ENCODE peak calls at places on chromosomes 5 and 9, in nine cellular contexts. C, B, E, V, G, Y, J, N and S are unnamed samples.

GRCh38 chr5:139385061-139385889 is 2.2 kb upstream of the SLC23A1 start:
- DNase-seq in Y (no peak), B (peak), V (peak), G (no peak), J (no peak), N (no peak), C (peak), E (no peak), S (no peak)

GRCh38 chr9:127874301-127875216 is 2.9 kb downstream of the AK1 start:
- DNase-seq in Y (no peak), N (no peak), G (no peak), V (no peak), C (peak), B (no peak), J (peak), E (peak), S (no peak)

GRCh38 chr9:131500939-131501541 is 1.7 kb upstream of the POMT1 start:
- DNase-seq in E (no peak), C (no peak), V (no peak), N (no peak), G (no peak), J (no peak), B (no peak), Y (no peak), S (no peak)

GRCh38 chr9:79477955-79478751 is 93.6 kb upstream of the TLE4 start:
- DNase-seq in G (no peak), C (no peak), N (no peak), J (no peak), B (no peak), V (peak), Y (no peak), E (no peak), S (no peak)

GRCh38 chr9:134365791-134366222 is 39.6 kb downstream of the RXRA start:
- DNase-seq in J (peak), V (peak), E (peak), G (no peak), Y (peak), C (no peak), B (peak), N (peak), S (no peak)

GRCh38 chr5:142826741-142827492 is 56.7 kb downstream of the ARHGAP26 start:
- DNase-seq in V (no peak), N (peak), C (no peak), Y (no peak), B (no peak), G (peak), E (peak), J (no peak), S (peak)

GRCh38 chr9:35996358-35996970 is 38.5 kb upstream of the OR2S2 start:
- DNase-seq in Y (no peak), G (no peak), C (no peak), N (no peak), V (no peak), J (no peak), E (peak), B (no peak), S (no peak)

GRCh38 chr9:18705763-18706372 is 231.9 kb downstream of the ADAMTSL1 start:
- DNase-seq in Y (no peak), E (no peak), C (no peak), N (no peak), J (no peak), G (no peak), B (no peak), V (no peak), S (no peak)

GRCh38 chr5:54765327-54765726 is 220.1 kb downstream of the ESM1 start:
- DNase-seq in G (no peak), Y (no peak), E (no peak), J (no peak), C (no peak), V (no peak), N (no peak), B (no peak), S (no peak)

GRCh38 chr5:69414885-69415583 is at the start of gene MARVELD2:
- DNase-seq in C (peak), E (peak), G (peak), J (peak), B (no peak), Y (peak), V (peak), N (peak), S (peak)
- TF ChIP-seq CTCF in C (no peak), E (peak), G (peak), J (no peak), B (no peak), Y (peak), V (peak), N (no peak), S (no peak)

DNA sequence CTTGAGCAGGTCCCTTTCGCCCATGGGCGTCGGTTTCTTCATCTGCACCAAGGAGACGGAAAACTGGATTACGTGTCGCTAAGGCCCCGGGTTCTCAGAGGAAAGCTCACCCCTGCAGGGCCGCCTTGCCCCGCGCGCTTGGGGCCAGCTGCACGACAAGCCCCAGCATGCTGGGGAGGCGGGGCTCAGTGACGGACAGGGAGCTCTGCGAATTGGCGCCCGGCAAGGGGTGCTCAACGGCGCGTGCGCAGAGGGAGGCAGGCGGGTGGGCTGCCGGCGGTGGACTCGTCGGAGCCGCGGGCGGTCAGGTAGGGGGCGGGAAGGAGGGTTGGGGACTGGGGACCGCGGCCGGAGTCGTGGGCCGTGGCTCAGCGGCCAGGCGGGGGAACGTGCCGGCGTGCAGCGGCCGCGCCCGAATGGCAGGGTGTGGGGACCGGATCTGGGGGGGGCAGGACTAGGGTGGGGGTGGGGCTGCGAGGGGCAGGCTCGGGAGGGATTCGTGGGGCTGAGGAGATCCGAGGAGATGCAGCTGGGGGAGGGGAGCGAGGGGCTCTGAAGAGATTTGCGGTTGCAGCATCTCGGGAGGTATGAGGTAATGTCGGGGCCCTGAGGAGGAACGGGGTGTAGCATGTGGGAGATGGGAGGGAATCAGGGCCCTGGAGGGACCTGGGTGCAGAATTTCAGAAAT is at the start of gene TRIM32:
- DNase-seq in E (peak), J (peak), C (peak), B (peak), Y (peak), N (peak), V (peak), G (peak), S (peak)
- TF ChIP-seq POLR2A in E (peak), J (no peak), C (no peak), B (peak), Y (peak), N (no peak), V (peak), G (peak), S (peak)

GRCh38 chr9:89919171-89919681 is 314.4 kb downstream of the GADD45G start:
- DNase-seq in V (peak), N (peak), E (peak), Y (no peak), C (no peak), G (peak), B (no peak), J (no peak), S (peak)
- TF ChIP-seq CTCF in V (peak), N (no peak), E (peak), Y (no peak), C (peak), G (peak), B (peak), J (no peak), S (peak)

GRCh38 chr5:92676839-92677197 is 904.2 kb downstream of the NR2F1-AS1 start:
- DNase-seq in Y (no peak), J (no peak), B (no peak), C (no peak), N (no peak), E (no peak), V (no peak), G (no peak), S (no peak)

GRCh38 chr5:92676120-92676838 is 904.7 kb downstream of the NR2F1-AS1 start:
- DNase-seq in B (no peak), N (no peak), G (no peak), V (no peak), J (no peak), C (no peak), E (no peak), Y (no peak), S (no peak)

GRCh38 chr5:92674322-92674721 is 906.7 kb downstream of the NR2F1-AS1 start:
- DNase-seq in Y (no peak), E (no peak), B (no peak), C (no peak), G (no peak), N (no peak), V (no peak), J (no peak), S (no peak)

DNA sequence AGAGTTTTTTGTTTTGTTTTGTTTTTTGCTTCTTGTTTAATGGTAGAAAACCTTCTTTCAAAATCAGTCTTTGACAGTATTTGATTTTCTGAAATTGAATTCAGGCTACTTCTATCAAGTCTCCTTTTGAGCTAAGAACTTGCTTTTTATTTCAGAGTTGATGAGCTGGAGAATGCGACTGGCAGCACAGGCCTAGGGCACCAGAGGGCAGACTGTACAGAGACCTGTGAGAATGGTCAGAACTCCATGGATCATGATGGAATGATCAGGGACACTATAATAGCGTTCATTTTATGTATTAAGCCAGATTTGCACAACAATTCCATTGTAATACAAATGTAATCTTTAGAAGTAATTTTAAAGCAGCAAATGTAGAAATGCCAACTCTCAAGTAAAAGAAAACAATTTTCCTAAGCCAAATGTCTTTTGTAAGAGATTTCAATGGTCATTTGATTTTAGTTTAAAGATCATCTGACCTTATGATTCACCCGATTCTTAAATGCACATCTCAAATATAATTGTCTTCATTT is 902.4 kb downstream of the NR2F1-AS1 start:
- DNase-seq in C (no peak), B (no peak), N (no peak), V (no peak), G (peak), E (peak), J (no peak), Y (no peak), S (no peak)
- TF ChIP-seq POLR2A in C (no peak), B (no peak), N (no peak), V (no peak), G (no peak), E (no peak), J (no peak), Y (no peak), S (no peak)

GRCh38 chr5:18113724-18114123 is 479.5 kb downstream of the TAF11L14 start:
- DNase-seq in B (no peak), E (peak), Y (no peak), N (no peak), V (no peak), J (no peak), G (no peak), C (no peak), S (no peak)
- TF ChIP-seq CTCF in B (no peak), E (peak), Y (peak), N (no peak), V (no peak), J (no peak), G (no peak), C (no peak), S (no peak)

DNA sequence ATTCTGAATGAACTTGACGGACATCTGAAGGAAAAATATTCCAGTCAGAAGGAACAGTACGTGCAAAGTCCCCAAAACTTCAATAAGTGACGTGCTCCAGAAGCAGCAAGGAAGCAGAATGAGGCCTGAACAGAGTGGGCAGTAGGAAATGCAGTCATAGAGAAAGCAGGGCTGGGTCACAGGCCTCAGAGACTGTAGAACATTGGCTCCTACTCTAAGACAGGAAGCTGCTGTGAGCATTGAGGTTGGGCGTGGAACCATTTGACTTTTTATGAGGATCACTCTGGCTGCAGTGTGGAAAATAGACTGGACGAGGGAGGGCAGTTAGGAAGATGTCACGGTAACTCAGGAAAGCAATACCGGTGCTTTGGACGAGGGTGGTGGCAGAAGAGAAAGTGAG is 64.0 kb downstream of the DOCK8 start:
- DNase-seq in B (no peak), Y (no peak), G (no peak), C (no peak), N (no peak), V (peak), E (no peak), J (no peak), S (peak)
- TF ChIP-seq POLR2A in B (no peak), Y (no peak), G (no peak), C (no peak), N (no peak), V (no peak), E (no peak), J (no peak), S (no peak)

DNA sequence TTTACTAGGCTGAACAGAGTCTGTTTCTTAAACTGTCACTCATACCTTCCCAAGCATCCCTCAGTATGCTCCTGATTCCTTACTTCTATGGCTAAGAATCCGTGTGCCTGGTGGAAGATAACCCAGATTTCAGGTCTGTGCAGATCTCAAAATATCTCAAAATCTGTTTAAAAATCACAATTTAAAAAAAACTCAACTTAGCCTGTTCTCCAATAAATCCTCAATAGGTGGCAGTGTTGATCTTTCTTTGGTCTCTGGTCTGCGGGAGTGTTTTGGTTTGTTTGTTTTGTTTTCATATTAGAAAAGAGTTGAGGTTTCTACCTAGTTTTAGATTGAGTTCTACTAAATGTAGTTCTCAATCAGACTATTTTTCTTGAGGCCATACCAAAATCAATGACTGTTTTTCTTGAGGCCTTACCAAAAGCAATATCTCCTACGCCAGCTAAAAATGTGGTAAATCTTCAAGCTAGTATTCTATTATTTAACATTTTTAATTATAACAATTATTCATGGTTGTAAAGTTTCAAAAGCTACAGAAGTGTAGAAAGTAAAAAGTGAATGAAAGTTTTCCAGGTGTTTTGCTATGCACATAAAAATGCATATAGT is 57.9 kb downstream of the TGFBR1 start:
- DNase-seq in C (no peak), V (no peak), N (no peak), Y (peak), G (peak), B (no peak), E (no peak), J (no peak), S (no peak)
- TF ChIP-seq CTCF in C (peak), V (peak), N (peak), Y (peak), G (peak), B (peak), E (peak), J (peak), S (no peak)

DNA sequence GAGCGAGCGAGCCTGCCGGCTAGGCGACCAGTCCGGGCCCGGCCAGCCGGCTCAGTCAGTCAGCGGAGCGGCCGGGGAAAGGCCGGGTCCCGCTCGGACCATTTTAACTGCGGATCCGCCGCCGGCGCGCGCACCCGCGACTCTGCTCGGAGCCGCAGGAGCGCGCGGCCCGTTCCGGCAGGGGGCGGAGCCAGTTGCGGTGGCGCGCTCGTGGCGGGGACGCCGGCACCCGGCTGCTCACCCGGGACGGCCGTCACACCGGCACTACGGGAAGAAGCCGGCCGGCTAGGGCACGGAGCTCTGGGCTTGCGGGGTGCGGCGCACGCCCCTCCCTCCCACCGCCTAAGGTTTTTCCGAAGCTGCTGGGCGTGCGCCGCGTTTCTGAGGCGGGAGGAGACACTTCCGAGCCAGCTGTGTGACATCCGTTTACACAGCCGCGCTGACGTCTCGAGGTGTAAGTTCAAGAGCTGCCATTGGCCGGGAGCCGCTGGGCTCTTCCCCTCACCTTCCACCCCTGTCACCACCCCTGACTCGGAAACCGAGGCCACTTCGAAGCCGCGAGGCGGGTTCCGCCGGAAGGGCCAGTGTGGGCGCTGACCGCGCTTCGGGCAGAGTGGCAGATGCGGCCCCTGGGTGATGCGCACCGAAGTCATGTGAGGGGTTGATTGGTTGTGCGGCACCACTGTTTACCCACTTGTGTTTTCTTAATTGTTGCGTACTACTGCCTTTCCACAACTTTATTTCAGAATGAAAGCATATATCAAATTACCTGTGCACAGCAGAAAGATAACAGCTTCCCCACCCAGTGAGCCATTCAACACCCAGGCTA is at the start of gene FBXL17:
- DNase-seq in V (peak), N (peak), G (peak), C (peak), E (peak), B (peak), J (peak), Y (peak), S (peak)
- TF ChIP-seq POLR2A in V (peak), N (peak), G (peak), C (peak), E (peak), B (peak), J (peak), Y (peak), S (peak)

GRCh38 chr5:41524174-41524573 is 13.8 kb upstream of the PLCXD3 start:
- DNase-seq in C (no peak), V (no peak), B (no peak), E (no peak), G (no peak), Y (no peak), N (no peak), J (no peak), S (no peak)
- TF ChIP-seq CTCF in C (no peak), V (no peak), B (peak), E (no peak), G (peak), Y (peak), N (peak), J (no peak), S (peak)